ENCODE peak calls at places on chromosomes 6 and 20, in six cellular contexts. One of them, this sample, is unnamed.

GRCh38 chr6:166318649-166319600 is 10.7 kb upstream of the PRR18 start:
- DNase-seq in GDM1: no peak
- DNase-seq in tibial nerve: no peak
- DNase-seq in T-cell: no peak
- DNase-seq in neural crest cell: no peak
- DNase-seq in A549: no peak
- DNase-seq in this sample: no peak

GRCh38 chr20:5190444-5190843 is 63.6 kb downstream of the CDS2 start:
- DNase-seq in GDM1: no peak
- DNase-seq in tibial nerve: no peak
- DNase-seq in T-cell: no peak
- DNase-seq in neural crest cell: no peak
- DNase-seq in A549: no peak
- DNase-seq in this sample: no peak

GRCh38 chr20:58091810-58092209 is 136.6 kb downstream of the ANKRD60 start:
- DNase-seq in GDM1: no peak
- DNase-seq in tibial nerve: no peak
- DNase-seq in T-cell: no peak
- DNase-seq in neural crest cell: no peak
- DNase-seq in A549: no peak
- DNase-seq in this sample: no peak

GRCh38 chr20:34938466-34939163 is 17.0 kb downstream of the GSS start:
- DNase-seq in GDM1: peak
- DNase-seq in tibial nerve: peak
- DNase-seq in T-cell: no peak
- DNase-seq in neural crest cell: no peak
- DNase-seq in A549: no peak
- DNase-seq in this sample: peak

GRCh38 chr6:38320817-38321216 is 318.9 kb downstream of the BTBD9 start:
- DNase-seq in GDM1: no peak
- DNase-seq in tibial nerve: no peak
- DNase-seq in T-cell: no peak
- DNase-seq in neural crest cell: no peak
- DNase-seq in A549: no peak
- DNase-seq in this sample: no peak

GRCh38 chr6:170151235-170152110 is 139.4 kb downstream of the DLL1 start:
- DNase-seq in GDM1: no peak
- DNase-seq in tibial nerve: no peak
- DNase-seq in T-cell: no peak
- DNase-seq in neural crest cell: no peak
- DNase-seq in A549: no peak
- DNase-seq in this sample: no peak

GRCh38 chr6:122709922-122710512 is 69.5 kb upstream of the FABP7 start:
- DNase-seq in GDM1: peak
- DNase-seq in tibial nerve: no peak
- DNase-seq in T-cell: no peak
- DNase-seq in neural crest cell: no peak
- DNase-seq in A549: no peak
- DNase-seq in this sample: no peak

GRCh38 chr6:18277181-18278006 is 13.1 kb upstream of the DEK start:
- DNase-seq in GDM1: no peak
- DNase-seq in tibial nerve: no peak
- DNase-seq in T-cell: no peak
- DNase-seq in neural crest cell: peak
- DNase-seq in A549: no peak
- DNase-seq in this sample: no peak

GRCh38 chr6:49072146-49072545 is 390.9 kb downstream of the MMUT start:
- DNase-seq in GDM1: no peak
- DNase-seq in tibial nerve: no peak
- DNase-seq in T-cell: no peak
- DNase-seq in neural crest cell: no peak
- DNase-seq in A549: no peak
- DNase-seq in this sample: no peak

GRCh38 chr20:11451793-11452291 is 465.9 kb upstream of the BTBD3 start:
- DNase-seq in GDM1: no peak
- DNase-seq in tibial nerve: no peak
- DNase-seq in T-cell: no peak
- DNase-seq in neural crest cell: no peak
- DNase-seq in A549: no peak
- DNase-seq in this sample: no peak

GRCh38 chr6:30601436-30601814 is 15.6 kb downstream of the PPP1R10 start:
- DNase-seq in GDM1: no peak
- DNase-seq in tibial nerve: no peak
- DNase-seq in T-cell: no peak
- DNase-seq in neural crest cell: no peak
- DNase-seq in A549: no peak
- DNase-seq in this sample: no peak

GRCh38 chr20:17202030-17202429 is 24.8 kb upstream of the PCSK2 start:
- DNase-seq in GDM1: no peak
- DNase-seq in tibial nerve: no peak
- DNase-seq in T-cell: no peak
- DNase-seq in neural crest cell: no peak
- DNase-seq in A549: no peak
- DNase-seq in this sample: no peak

GRCh38 chr6:31350973-31351733 is 5.8 kb downstream of the HLA-B start:
- DNase-seq in GDM1: no peak
- DNase-seq in tibial nerve: no peak
- DNase-seq in T-cell: no peak
- DNase-seq in neural crest cell: no peak
- DNase-seq in A549: no peak
- DNase-seq in this sample: no peak

GRCh38 chr20:11676618-11677289 is 240.9 kb upstream of the BTBD3 start:
- DNase-seq in GDM1: peak
- DNase-seq in tibial nerve: no peak
- DNase-seq in T-cell: no peak
- DNase-seq in neural crest cell: peak
- DNase-seq in A549: peak
- DNase-seq in this sample: peak

GRCh38 chr6:159174263-159174974 is 5.2 kb downstream of the FNDC1 start:
- DNase-seq in GDM1: peak
- DNase-seq in tibial nerve: peak
- DNase-seq in T-cell: peak
- DNase-seq in neural crest cell: peak
- DNase-seq in A549: peak
- DNase-seq in this sample: peak

GRCh38 chr6:8279094-8279805 is 156.1 kb downstream of the SLC35B3 start:
- DNase-seq in GDM1: no peak
- DNase-seq in tibial nerve: no peak
- DNase-seq in T-cell: no peak
- DNase-seq in neural crest cell: no peak
- DNase-seq in A549: no peak
- DNase-seq in this sample: no peak

GRCh38 chr6:105136433-105137350 is 43.1 kb downstream of the POPDC3 start:
- DNase-seq in GDM1: no peak
- DNase-seq in tibial nerve: peak
- DNase-seq in T-cell: no peak
- DNase-seq in neural crest cell: peak
- DNase-seq in A549: peak
- DNase-seq in this sample: peak

GRCh38 chr20:39338977-39339376 is 376.8 kb downstream of the DHX35 start:
- DNase-seq in GDM1: no peak
- DNase-seq in tibial nerve: no peak
- DNase-seq in T-cell: no peak
- DNase-seq in neural crest cell: no peak
- DNase-seq in A549: no peak
- DNase-seq in this sample: peak

GRCh38 chr6:52364480-52365166 is 2.7 kb downstream of the PAQR8 start:
- DNase-seq in GDM1: no peak
- DNase-seq in tibial nerve: no peak
- DNase-seq in T-cell: no peak
- DNase-seq in neural crest cell: no peak
- DNase-seq in A549: no peak
- DNase-seq in this sample: peak

GRCh38 chr20:36314734-36315544 is 8.8 kb downstream of the DLGAP4 start:
- DNase-seq in GDM1: no peak
- DNase-seq in tibial nerve: no peak
- DNase-seq in T-cell: no peak
- DNase-seq in neural crest cell: no peak
- DNase-seq in A549: no peak
- DNase-seq in this sample: no peak

GRCh38 chr6:42777126-42777822 is 4.6 kb upstream of the BICRAL start:
- DNase-seq in GDM1: no peak
- DNase-seq in tibial nerve: no peak
- DNase-seq in T-cell: no peak
- DNase-seq in neural crest cell: no peak
- DNase-seq in A549: no peak
- DNase-seq in this sample: no peak